ENCODE peak calls at places on chromosome 22, in four cellular contexts. One of them, this sample, is unnamed. For H3K4me1 and H3K9me3, the result is how much of the 10 kb centered on the place peaks cover.

GRCh38 chr22:24772493-24773220 is 1.9 kb downstream of the PIWIL3 start:
- DNase-seq in H1: peak
- DNase-seq in CD8-positive, alpha-beta memory T cell: no peak
- DNase-seq in right atrium auricular region: no peak
- DNase-seq in this sample: peak

GRCh38 chr22:23509571-23510302 is 70.4 kb downstream of the IGLL1 start:
- DNase-seq in H1: no peak
- DNase-seq in CD8-positive, alpha-beta memory T cell: no peak
- DNase-seq in right atrium auricular region: no peak
- DNase-seq in this sample: no peak

GRCh38 chr22:39661842-39662676 is 91.5 kb downstream of the CACNA1I start:
- DNase-seq in H1: peak
- DNase-seq in CD8-positive, alpha-beta memory T cell: peak
- DNase-seq in right atrium auricular region: no peak
- DNase-seq in this sample: peak

GRCh38 chr22:40040927-40041326 is 46.2 kb downstream of the FAM83F start:
- DNase-seq in H1: no peak
- DNase-seq in CD8-positive, alpha-beta memory T cell: no peak
- DNase-seq in right atrium auricular region: no peak
- DNase-seq in this sample: no peak

GRCh38 chr22:17191163-17191562 is 28.1 kb downstream of the ADA2 start:
- DNase-seq in H1: no peak
- DNase-seq in CD8-positive, alpha-beta memory T cell: no peak
- DNase-seq in right atrium auricular region: no peak
- DNase-seq in this sample: no peak

GRCh38 chr22:22867996-22868715 is 19.5 kb upstream of the IGLL5 start:
- DNase-seq in H1: no peak
- DNase-seq in CD8-positive, alpha-beta memory T cell: no peak
- DNase-seq in right atrium auricular region: peak
- DNase-seq in this sample: no peak

GRCh38 chr22:27993774-27994350 is 74.8 kb upstream of the PITPNB start:
- DNase-seq in H1: no peak
- DNase-seq in CD8-positive, alpha-beta memory T cell: no peak
- DNase-seq in right atrium auricular region: no peak
- DNase-seq in this sample: no peak

GRCh38 chr22:30002861-30003489 is 77.3 kb upstream of the HORMAD2 start:
- DNase-seq in H1: no peak
- DNase-seq in CD8-positive, alpha-beta memory T cell: no peak
- DNase-seq in right atrium auricular region: no peak
- DNase-seq in this sample: peak

GRCh38 chr22:47213571-47214230 is 451.3 kb downstream of the TBC1D22A start:
- DNase-seq in H1: no peak
- DNase-seq in CD8-positive, alpha-beta memory T cell: no peak
- DNase-seq in right atrium auricular region: no peak
- DNase-seq in this sample: peak

GRCh38 chr22:17905445-17905844 is 118.9 kb downstream of the MICAL3 start:
- DNase-seq in H1: no peak
- DNase-seq in CD8-positive, alpha-beta memory T cell: no peak
- DNase-seq in right atrium auricular region: no peak
- DNase-seq in this sample: no peak

GRCh38 chr22:30702856-30703255 is 8.2 kb downstream of the OSBP2 start:
- DNase-seq in H1: no peak
- DNase-seq in CD8-positive, alpha-beta memory T cell: no peak
- DNase-seq in right atrium auricular region: no peak
- DNase-seq in this sample: no peak

GRCh38 chr22:36439481-36440271 is 41.8 kb downstream of the TXN2 start:
- DNase-seq in H1: no peak
- DNase-seq in CD8-positive, alpha-beta memory T cell: no peak
- DNase-seq in right atrium auricular region: no peak
- DNase-seq in this sample: no peak

GRCh38 chr22:20233351-20234313 is 34.5 kb downstream of the RTN4R start:
- DNase-seq in H1: no peak
- DNase-seq in CD8-positive, alpha-beta memory T cell: no peak
- DNase-seq in right atrium auricular region: no peak
- DNase-seq in this sample: no peak

GRCh38 chr22:46233231-46233630 is 16.9 kb downstream of the CDPF1 start:
- DNase-seq in H1: no peak
- DNase-seq in CD8-positive, alpha-beta memory T cell: no peak
- DNase-seq in right atrium auricular region: no peak
- DNase-seq in this sample: no peak

GRCh38 chr22:31247726-31248125 is 35.6 kb downstream of the LIMK2 start:
- DNase-seq in H1: no peak
- DNase-seq in CD8-positive, alpha-beta memory T cell: no peak
- DNase-seq in right atrium auricular region: no peak
- DNase-seq in this sample: peak

GRCh38 chr22:30717331-30717921 is 22.8 kb downstream of the OSBP2 start:
- DNase-seq in H1: no peak
- DNase-seq in CD8-positive, alpha-beta memory T cell: no peak
- DNase-seq in right atrium auricular region: no peak
- DNase-seq in this sample: no peak

GRCh38 chr22:46272762-46273431 is 5.1 kb downstream of the TTC38 start:
- DNase-seq in H1: no peak
- DNase-seq in CD8-positive, alpha-beta memory T cell: no peak
- DNase-seq in right atrium auricular region: no peak
- DNase-seq in this sample: no peak

GRCh38 chr22:21815958-21816357 is 51.5 kb downstream of the MAPK1 start:
- DNase-seq in H1: no peak
- DNase-seq in CD8-positive, alpha-beta memory T cell: no peak
- DNase-seq in right atrium auricular region: no peak
- DNase-seq in this sample: no peak

GRCh38 chr22:17370036-17370765 is 941 bp downstream of the CECR2 start:
- DNase-seq in H1: no peak
- DNase-seq in CD8-positive, alpha-beta memory T cell: no peak
- DNase-seq in right atrium auricular region: no peak
- DNase-seq in this sample: no peak

GRCh38 chr22:23822101-23822671 is 16.6 kb downstream of the DERL3 start:
- DNase-seq in H1: no peak
- DNase-seq in CD8-positive, alpha-beta memory T cell: no peak
- DNase-seq in right atrium auricular region: no peak
- DNase-seq in this sample: no peak

GRCh38 chr22:37746366-37747089 is 49.7 kb downstream of the TRIOBP start:
- DNase-seq in H1: no peak
- DNase-seq in CD8-positive, alpha-beta memory T cell: no peak
- DNase-seq in right atrium auricular region: no peak
- DNase-seq in this sample: peak
- H3K4me1 ChIP-seq in H1: under half
- H3K4me1 ChIP-seq in CD8-positive, alpha-beta memory T cell: under half
- H3K4me1 ChIP-seq in right atrium auricular region: under half
- H3K4me1 ChIP-seq in this sample: under half

DNA sequence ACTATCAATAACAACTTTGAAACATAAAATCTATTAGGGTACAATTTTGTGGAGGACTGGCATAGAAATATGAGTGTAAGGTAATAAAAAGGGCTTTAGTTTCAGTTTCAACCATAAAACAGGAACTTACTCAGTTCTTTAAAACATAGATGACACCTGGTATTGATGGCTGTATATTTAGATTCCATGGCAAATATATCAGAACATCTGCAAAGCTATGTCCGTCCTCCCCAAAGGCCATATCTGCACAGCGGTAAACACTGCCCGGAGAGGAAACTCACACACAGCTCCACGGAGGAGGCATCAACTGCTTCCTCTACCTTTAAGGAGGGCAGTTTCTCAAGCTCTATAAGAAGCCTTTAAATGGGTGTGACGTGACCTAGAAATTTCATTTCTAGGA is 993.3 kb downstream of the BRD1 start:
- DNase-seq in H1: no peak
- DNase-seq in CD8-positive, alpha-beta memory T cell: no peak
- DNase-seq in right atrium auricular region: no peak
- DNase-seq in this sample: no peak
- H3K9me3 ChIP-seq in H1: under half
- H3K9me3 ChIP-seq in CD8-positive, alpha-beta memory T cell: under half
- H3K9me3 ChIP-seq in right atrium auricular region: under half
- H3K9me3 ChIP-seq in this sample: under half

GRCh38 chr22:44642096-44642644 is 59.8 kb upstream of the PRR5 start:
- DNase-seq in H1: no peak
- DNase-seq in CD8-positive, alpha-beta memory T cell: no peak
- DNase-seq in right atrium auricular region: no peak
- DNase-seq in this sample: no peak

GRCh38 chr22:44640618-44641155 is 61.3 kb upstream of the PRR5 start:
- DNase-seq in H1: no peak
- DNase-seq in CD8-positive, alpha-beta memory T cell: no peak
- DNase-seq in right atrium auricular region: no peak
- DNase-seq in this sample: no peak

GRCh38 chr22:44634426-44635321 is 67.3 kb upstream of the PRR5 start:
- DNase-seq in H1: no peak
- DNase-seq in CD8-positive, alpha-beta memory T cell: no peak
- DNase-seq in right atrium auricular region: no peak
- DNase-seq in this sample: no peak

GRCh38 chr22:44639891-44640617 is 62.0 kb upstream of the PRR5 start:
- DNase-seq in H1: no peak
- DNase-seq in CD8-positive, alpha-beta memory T cell: no peak
- DNase-seq in right atrium auricular region: no peak
- DNase-seq in this sample: no peak

DNA sequence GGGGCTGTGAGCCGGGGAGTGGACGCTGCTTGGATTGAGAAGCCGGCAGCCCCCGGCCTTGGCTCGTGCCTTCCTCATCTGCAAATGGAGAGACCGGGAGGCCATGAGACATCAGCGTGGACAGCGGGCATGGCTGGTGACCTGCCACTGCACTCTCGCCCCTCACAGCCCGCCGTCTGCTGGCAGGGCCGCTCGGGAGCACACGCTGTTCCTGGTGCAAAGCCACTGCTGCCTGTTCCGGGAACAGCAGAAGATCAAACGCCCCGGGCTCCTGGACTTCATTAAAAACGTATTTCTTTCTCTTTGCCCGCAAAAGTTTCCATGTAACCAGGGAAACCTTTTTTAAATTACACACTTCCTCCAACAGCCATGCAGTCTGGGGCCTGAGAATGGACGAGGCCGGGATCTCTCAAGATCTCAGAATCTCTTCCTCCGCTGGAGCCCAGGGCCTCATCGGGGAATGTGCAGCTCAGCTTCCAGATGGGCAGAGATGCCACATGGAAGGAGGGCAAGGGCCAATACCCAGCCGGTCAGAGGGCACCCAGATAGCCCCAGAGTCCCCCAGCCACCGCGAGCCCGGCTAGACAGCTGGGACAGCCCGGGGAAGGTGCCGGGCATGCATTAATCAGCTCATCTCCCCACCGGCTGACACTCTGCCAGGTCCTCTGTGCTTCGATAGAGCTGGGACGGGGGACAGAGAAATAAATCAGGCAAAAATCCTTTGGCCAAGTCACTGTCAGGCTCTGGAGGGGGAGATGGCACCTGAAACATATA is 62.9 kb upstream of the PRR5 start:
- DNase-seq in H1: no peak
- DNase-seq in CD8-positive, alpha-beta memory T cell: no peak
- DNase-seq in right atrium auricular region: peak
- DNase-seq in this sample: no peak
- H3K27ac ChIP-seq in H1: no peak
- H3K27ac ChIP-seq in CD8-positive, alpha-beta memory T cell: no peak
- H3K27ac ChIP-seq in right atrium auricular region: peak
- H3K27ac ChIP-seq in this sample: no peak

DNA sequence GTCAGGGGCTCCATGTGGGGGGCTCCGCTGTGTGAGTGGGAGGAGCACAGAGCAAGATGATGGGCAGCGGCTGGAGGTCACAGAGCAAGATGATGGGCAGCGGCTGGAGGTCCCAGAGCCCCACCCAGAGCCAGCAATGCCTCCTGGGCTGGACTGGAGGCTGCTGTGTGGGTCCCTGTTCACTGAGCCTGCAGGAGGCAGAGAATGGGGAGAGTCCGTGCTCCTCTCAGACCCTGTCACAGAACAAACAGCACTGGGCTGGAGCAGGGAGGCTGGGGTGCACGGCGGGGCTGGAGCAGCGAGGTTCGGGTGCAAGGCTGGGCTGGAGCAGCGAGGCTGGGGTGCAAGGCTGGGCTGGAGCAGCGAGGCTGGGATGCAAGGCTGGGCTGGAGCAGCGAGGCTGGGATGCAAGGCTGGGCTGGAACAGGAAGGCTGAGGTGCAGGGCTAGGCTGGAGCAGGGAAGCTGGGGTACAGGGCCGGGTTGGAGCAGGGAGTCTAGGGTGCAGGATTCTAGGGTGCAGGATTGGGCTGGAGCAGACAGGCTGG is 198.6 kb downstream of the BRD1 start:
- DNase-seq in H1: no peak
- DNase-seq in CD8-positive, alpha-beta memory T cell: no peak
- DNase-seq in right atrium auricular region: no peak
- DNase-seq in this sample: no peak
- H3K4me1 ChIP-seq in H1: under half
- H3K4me1 ChIP-seq in CD8-positive, alpha-beta memory T cell: under half
- H3K4me1 ChIP-seq in right atrium auricular region: under half
- H3K4me1 ChIP-seq in this sample: under half

GRCh38 chr22:44047891-44048301 is 23.8 kb downstream of the PARVB start:
- DNase-seq in H1: no peak
- DNase-seq in CD8-positive, alpha-beta memory T cell: no peak
- DNase-seq in right atrium auricular region: no peak
- DNase-seq in this sample: no peak
- H3K9me3 ChIP-seq in H1: under half
- H3K9me3 ChIP-seq in CD8-positive, alpha-beta memory T cell: under half
- H3K9me3 ChIP-seq in right atrium auricular region: under half
- H3K9me3 ChIP-seq in this sample: under half

GRCh38 chr22:26767351-26767970 is 110.1 kb downstream of the MIAT start:
- DNase-seq in H1: no peak
- DNase-seq in CD8-positive, alpha-beta memory T cell: no peak
- DNase-seq in right atrium auricular region: no peak
- DNase-seq in this sample: no peak
- H3K27ac ChIP-seq in H1: no peak
- H3K27ac ChIP-seq in CD8-positive, alpha-beta memory T cell: no peak
- H3K27ac ChIP-seq in right atrium auricular region: no peak
- H3K27ac ChIP-seq in this sample: no peak

DNA sequence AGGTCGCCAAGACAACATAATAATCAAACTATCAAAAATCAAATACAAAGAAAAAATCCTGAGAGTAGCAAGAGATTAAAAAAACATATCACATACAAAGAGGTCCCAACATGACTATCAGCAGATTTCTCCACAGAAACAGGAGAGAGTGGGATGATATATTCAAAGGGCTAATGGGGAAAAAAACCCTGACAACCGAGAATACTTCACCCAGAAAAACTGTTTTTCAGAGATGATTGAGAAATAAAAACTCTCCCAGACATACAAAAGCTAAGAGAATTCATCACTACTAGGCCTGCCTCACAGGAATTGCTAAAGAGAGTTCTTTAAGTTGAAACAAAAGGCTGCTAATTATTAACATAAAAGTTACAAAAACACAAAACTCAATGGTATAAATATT is 108.1 kb downstream of the EFCAB6 start:
- DNase-seq in H1: no peak
- DNase-seq in CD8-positive, alpha-beta memory T cell: no peak
- DNase-seq in right atrium auricular region: no peak
- DNase-seq in this sample: no peak
- H3K4me1 ChIP-seq in H1: under half
- H3K4me1 ChIP-seq in CD8-positive, alpha-beta memory T cell: under half
- H3K4me1 ChIP-seq in right atrium auricular region: under half
- H3K4me1 ChIP-seq in this sample: under half